ENCODE peak calls at places on chromosomes 2 and 18, in six cellular contexts. G is lower leg skin, I is AG04450, X is prostate gland, A is choroid plexus epithelial cell, R is neural progenitor cell. Z is an unnamed sample.

GRCh38 chr2:48435909-48436308 is 94.0 kb upstream of the STON1 start:
- DNase-seq in X (no peak), A (no peak), G (no peak), I (no peak), R (no peak), Z (no peak)

GRCh38 chr2:154264024-154264423 is 392.3 kb downstream of the GALNT13 start:
- DNase-seq in I (no peak), A (no peak), X (no peak), R (no peak), G (no peak), Z (no peak)

GRCh38 chr2:84741182-84741822 is 139.6 kb downstream of the TRABD2A start:
- DNase-seq in A (peak; percentile 53), I (no peak), X (no peak), G (no peak), R (peak; percentile 60), Z (peak; percentile 19)

GRCh38 chr18:74446631-74447403 is 10.3 kb downstream of the DIPK1C start:
- DNase-seq in A (no peak), G (no peak), I (no peak), X (no peak), R (no peak), Z (no peak)

GRCh38 chr2:239268082-239268481 is 132.7 kb downstream of the HDAC4 start:
- DNase-seq in X (peak; percentile 65), R (no peak), A (no peak), I (no peak), G (no peak), Z (no peak)

GRCh38 chr2:189222440-189222839 is 42.9 kb upstream of the COL5A2 start:
- DNase-seq in R (no peak), A (peak; percentile 54), G (no peak), I (no peak), X (no peak), Z (no peak)

GRCh38 chr2:241225983-241226382 is 37.5 kb downstream of the ANO7 start:
- DNase-seq in X (no peak), G (no peak), R (no peak), A (no peak), I (no peak), Z (no peak)

GRCh38 chr18:79242246-79242645 is 153.5 kb upstream of the NFATC1 start:
- DNase-seq in R (no peak), I (no peak), G (no peak), X (no peak), A (no peak), Z (no peak)

GRCh38 chr2:51813245-51813644 is 781.3 kb upstream of the NRXN1 start:
- DNase-seq in R (no peak), G (no peak), X (no peak), A (peak; percentile 82), I (peak; percentile 6), Z (no peak)

GRCh38 chr2:199404841-199405240 is 52.9 kb downstream of the SATB2 start:
- DNase-seq in X (no peak), I (no peak), R (no peak), G (no peak), A (peak; percentile 41), Z (no peak)

GRCh38 chr2:10345126-10345525 is 42.4 kb downstream of the HPCAL1 start:
- DNase-seq in I (no peak), R (no peak), X (no peak), G (no peak), A (no peak), Z (no peak)

GRCh38 chr2:28835787-28836186 is 25.2 kb downstream of the SPDYA start:
- DNase-seq in I (no peak), A (peak; percentile 10), R (no peak), G (no peak), X (no peak), Z (no peak)

GRCh38 chr2:234521536-234521935 is 24.7 kb upstream of the ARL4C start:
- DNase-seq in X (no peak), R (no peak), A (no peak), G (no peak), I (no peak), Z (no peak)

GRCh38 chr18:49185636-49186035 is 234.9 kb upstream of the SMAD7 start:
- DNase-seq in G (no peak), X (no peak), A (no peak), R (no peak), I (no peak), Z (no peak)

GRCh38 chr2:112768432-112768831 is 4.0 kb upstream of the CKAP2L start:
- DNase-seq in G (no peak), A (peak; percentile 52), X (no peak), R (no peak), I (no peak), Z (no peak)

GRCh38 chr2:71880846-71881610 is 266.6 kb downstream of the CYP26B1 start:
- DNase-seq in R (no peak), I (no peak), X (no peak), A (peak; percentile 70), G (peak; percentile 58), Z (peak; percentile 67)

GRCh38 chr2:201955702-201956141 is 77.9 kb upstream of the FZD7 start:
- DNase-seq in I (no peak), R (no peak), G (peak; percentile 46), A (no peak), X (no peak), Z (no peak)

GRCh38 chr18:69995774-69996173 is 48.1 kb upstream of the CD226 start:
- DNase-seq in I (no peak), X (no peak), A (no peak), G (no peak), R (no peak), Z (no peak)

GRCh38 chr2:210363261-210363660 is 48.3 kb upstream of the MYL1 start:
- DNase-seq in A (peak; percentile 17), X (no peak), R (no peak), I (no peak), G (no peak), Z (no peak)

GRCh38 chr2:3442185-3442584 is 62.7 kb downstream of the TRAPPC12 start:
- DNase-seq in G (no peak), A (no peak), I (no peak), R (no peak), X (no peak), Z (no peak)

GRCh38 chr2:54558188-54558975 is 102.3 kb downstream of the SPTBN1 start:
- DNase-seq in G (no peak), A (peak; percentile 76), R (peak; percentile 91), X (peak; percentile 67), I (no peak), Z (no peak)

GRCh38 chr2:202944816-202945215 is 32.7 kb downstream of the CARF start:
- DNase-seq in I (peak; percentile 4), X (no peak), R (no peak), G (no peak), A (peak; percentile 43), Z (no peak)

GRCh38 chr18:34631071-34631470 is 79.0 kb upstream of the DTNA start:
- DNase-seq in X (no peak), A (no peak), G (no peak), I (no peak), R (no peak), Z (no peak)

GRCh38 chr2:106115250-106115649 is 78.9 kb downstream of the UXS1 start:
- DNase-seq in A (peak; percentile 63), R (no peak), X (no peak), G (no peak), I (no peak), Z (peak; percentile 44)

GRCh38 chr18:59484796-59485328 is 125.8 kb upstream of the LMAN1 start:
- DNase-seq in R (no peak), G (no peak), A (peak; percentile 84), X (no peak), I (peak; percentile 80), Z (no peak)

GRCh38 chr18:30862900-30863299 is 179.6 kb downstream of the DSC3 start:
- DNase-seq in R (no peak), X (no peak), I (no peak), G (no peak), A (no peak), Z (no peak)

GRCh38 chr2:174595415-174595814 is 2.2 kb downstream of the WIPF1 start:
- DNase-seq in I (no peak), G (no peak), R (no peak), A (no peak), X (no peak), Z (no peak)
- H3K4me3 ChIP-seq in I (no peak overlapping the region), G (no peak overlapping the region), R (no peak overlapping the region), A (no peak overlapping the region), X (no peak overlapping the region), Z (no peak overlapping the region)

DNA sequence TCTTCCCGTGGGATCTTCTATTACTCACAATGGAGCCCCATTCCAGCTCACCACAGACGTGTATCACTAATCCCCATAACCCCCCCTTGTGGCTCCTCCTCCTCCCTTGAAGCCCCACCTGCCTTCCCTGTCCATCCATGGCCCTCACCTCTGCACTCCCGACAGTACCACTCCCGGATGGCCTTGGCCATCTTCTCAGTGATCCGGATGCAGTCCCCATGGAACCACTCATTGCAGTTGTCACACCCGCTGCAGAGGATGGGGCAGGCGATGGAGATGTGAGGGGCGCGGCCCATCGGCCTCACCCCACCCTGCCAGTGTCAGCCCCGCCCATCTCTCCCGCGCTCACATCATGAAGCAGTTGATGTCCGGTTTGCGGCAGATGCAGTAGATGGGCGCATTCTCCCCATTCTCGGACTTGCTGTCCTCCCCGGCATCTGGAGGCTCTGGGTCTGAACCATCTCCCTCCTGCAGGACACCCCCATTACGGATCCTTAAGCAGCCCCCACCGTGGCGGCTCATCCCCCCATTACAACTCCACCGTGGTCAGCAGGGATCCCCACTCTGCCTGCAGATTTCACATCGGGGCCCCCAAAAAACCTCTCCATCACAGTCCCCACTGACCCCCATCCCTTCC is 983 bp downstream of the CXXC1 start:
- DNase-seq in R (peak; percentile 58), A (peak; percentile 27), X (no peak), I (no peak), G (no peak), Z (no peak)
- H3K4me3 ChIP-seq in R (peak overlapping the region; percentile 79), A (peak overlapping the region; percentile 94), X (peak overlapping the region; percentile 66), I (peak overlapping the region; percentile 89), G (peak overlapping the region; percentile 85), Z (peak overlapping the region; percentile 94)

GRCh38 chr2:38496927-38497669 is 105.6 kb downstream of the HNRNPLL start:
- DNase-seq in A (no peak), G (peak; percentile 54), I (no peak), R (no peak), X (no peak), Z (no peak)

GRCh38 chr2:38499921-38500634 is 102.7 kb downstream of the HNRNPLL start:
- DNase-seq in I (no peak), A (peak; percentile 15), G (no peak), X (no peak), R (peak; percentile 40), Z (no peak)

GRCh38 chr2:38497670-38498037 is 105.1 kb downstream of the HNRNPLL start:
- DNase-seq in X (no peak), G (no peak), A (no peak), R (no peak), I (no peak), Z (no peak)

GRCh38 chr2:38495880-38496279 is 106.8 kb downstream of the HNRNPLL start:
- DNase-seq in I (no peak), G (no peak), R (no peak), A (no peak), X (no peak), Z (no peak)

DNA sequence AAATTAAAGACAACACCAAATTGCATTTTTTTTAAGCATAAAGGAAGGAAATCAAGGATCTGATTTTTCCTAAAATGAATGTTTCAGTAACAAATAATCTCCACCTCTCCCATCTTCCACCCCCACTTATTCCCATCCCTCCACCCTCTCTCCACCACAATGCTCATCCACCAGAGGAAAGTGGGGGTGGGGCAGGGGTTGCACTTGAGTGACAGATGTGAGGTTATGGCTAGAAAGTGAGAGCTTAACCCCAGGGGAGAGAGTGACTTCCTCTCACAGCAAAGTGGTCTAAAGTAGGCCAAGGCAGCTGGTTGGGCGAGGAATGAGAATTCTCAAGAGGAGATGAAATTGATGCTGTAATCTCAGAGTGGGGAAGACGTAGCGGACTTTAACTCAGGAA is 104.7 kb downstream of the HNRNPLL start:
- DNase-seq in R (no peak), G (no peak), X (no peak), I (no peak), A (no peak), Z (no peak)
- H3K4me3 ChIP-seq in R (no peak overlapping the region), G (no peak overlapping the region), X (no peak overlapping the region), I (no peak overlapping the region), A (no peak overlapping the region), Z (no peak overlapping the region)

GRCh38 chr2:66445781-66446177 is 10.9 kb downstream of the MEIS1 start:
- DNase-seq in G (no peak), R (peak; percentile 85), A (peak; percentile 46), I (no peak), X (no peak), Z (no peak)
- H3K4me3 ChIP-seq in G (no peak overlapping the region), R (peak overlapping the region; percentile 39), A (peak overlapping the region; percentile 46), I (peak overlapping the region; percentile 91), X (peak overlapping the region; percentile 31), Z (peak overlapping the region; percentile 83)